ENCODE peak calls at places on chromosomes 4 and X, in seven cellular contexts. G is endodermal cell, K is keratinocyte, U is mesendoderm, D is astrocyte, B is PC-3, E is neuronal stem cell. Y is an unnamed sample.
A peak's percentile ranks its signal among the peaks of the same experiment; 100 is the strongest.

GRCh38 chr4:168842186-168842585 is 167.9 kb downstream of the CBR4 start:
- DNase-seq in G (no peak), K (no peak), U (no peak), D (no peak), B (no peak), E (no peak), Y (no peak)

GRCh38 chrX:48491809-48492208 is 15.8 kb downstream of the FTSJ1 start:
- DNase-seq in G (no peak), K (no peak), U (no peak), D (no peak), B (no peak), E (no peak), Y (no peak)

GRCh38 chr4:71867598-71867997 is 83.7 kb upstream of the GC start:
- DNase-seq in G (no peak), K (no peak), U (no peak), D (no peak), B (no peak), E (no peak), Y (no peak)

GRCh38 chrX:77502951-77503525 is 55.8 kb downstream of the FGF16 start:
- DNase-seq in G (no peak), K (no peak), U (no peak), D (no peak), B (no peak), E (no peak), Y (no peak)

GRCh38 chr4:78265006-78265405 is 207.9 kb downstream of the FRAS1 start:
- DNase-seq in G (no peak), K (no peak), U (no peak), D (no peak), B (no peak), E (no peak), Y (no peak)

GRCh38 chr4:138911903-138912713 is 103.5 kb upstream of the NOCT start:
- DNase-seq in G (no peak), K (no peak), U (no peak), D (no peak), B (peak; percentile 61), E (no peak), Y (peak; percentile 50)

GRCh38 chr4:8905236-8905772 is 33.7 kb upstream of the HMX1 start:
- DNase-seq in G (peak; percentile 17), K (no peak), U (no peak), D (no peak), B (no peak), E (no peak), Y (no peak)

GRCh38 chr4:16995451-16995850 is 97.0 kb upstream of the LDB2 start:
- DNase-seq in G (peak; percentile 57), K (no peak), U (peak; percentile 76), D (no peak), B (no peak), E (no peak), Y (no peak)

GRCh38 chr4:87078987-87079469 is 141.4 kb downstream of the KLHL8 start:
- DNase-seq in G (no peak), K (no peak), U (no peak), D (peak; percentile 61), B (no peak), E (no peak), Y (no peak)
- H3K27ac ChIP-seq in G (no peak overlapping the region), K (peak overlapping the region; percentile 48), U (no peak overlapping the region), D (peak overlapping the region; percentile 40), B (no peak overlapping the region), E (no peak overlapping the region), Y (peak overlapping the region; percentile 52)

GRCh38 chrX:39065051-39065871 is 264.0 kb downstream of the MID1IP1 start:
- DNase-seq in G (peak; percentile 93), K (no peak), U (peak; percentile 93), D (no peak), B (no peak), E (peak; percentile 61), Y (no peak)
- H3K36me3 ChIP-seq in G (no peaks in the 10 kb centered on the region), K (no peaks in the 10 kb centered on the region), U (no peaks in the 10 kb centered on the region), D (no peaks in the 10 kb centered on the region), B (no peaks in the 10 kb centered on the region), E (no peaks in the 10 kb centered on the region), Y (no peaks in the 10 kb centered on the region)

GRCh38 chrX:66126671-66127070 is 37.4 kb upstream of the HEPH start:
- DNase-seq in G (no peak), K (no peak), U (no peak), D (no peak), B (no peak), E (no peak), Y (no peak)
- H3K9ac ChIP-seq in G (no peak overlapping the region), K (no peak overlapping the region), U (no peak overlapping the region), D (no peak overlapping the region), B (no peak overlapping the region), E (no peak overlapping the region), Y (no peak overlapping the region)

DNA sequence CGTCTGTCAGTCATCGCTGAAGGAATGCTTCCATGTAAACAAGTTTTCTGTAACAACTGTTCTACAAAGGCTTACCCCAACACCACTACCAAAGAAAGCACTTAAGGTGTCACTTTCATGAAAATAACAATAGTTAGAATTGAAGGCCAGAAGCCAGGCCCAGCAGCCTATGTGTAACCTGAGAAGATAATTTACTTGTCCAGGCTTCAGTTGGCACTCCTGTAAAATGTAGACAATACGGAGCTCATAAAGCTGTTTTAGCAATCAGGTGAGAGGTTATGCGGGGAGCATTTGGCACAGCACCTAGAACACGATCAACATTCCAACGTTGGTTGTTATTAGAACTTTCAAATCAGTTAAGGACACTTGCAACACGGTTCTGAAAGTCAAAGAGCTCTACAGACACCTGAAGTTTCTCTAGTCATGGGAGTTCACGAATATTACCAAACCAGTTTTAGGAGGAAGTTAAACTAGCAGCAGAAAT is 15.7 kb downstream of the ADGRA3 start:
- DNase-seq in G (no peak), K (no peak), U (no peak), D (no peak), B (peak; percentile 88), E (no peak), Y (peak; percentile 58)
- H3K27ac ChIP-seq in G (no peak overlapping the region), K (no peak overlapping the region), U (peak overlapping the region; percentile 18), D (no peak overlapping the region), B (no peak overlapping the region), E (no peak overlapping the region), Y (no peak overlapping the region)

DNA sequence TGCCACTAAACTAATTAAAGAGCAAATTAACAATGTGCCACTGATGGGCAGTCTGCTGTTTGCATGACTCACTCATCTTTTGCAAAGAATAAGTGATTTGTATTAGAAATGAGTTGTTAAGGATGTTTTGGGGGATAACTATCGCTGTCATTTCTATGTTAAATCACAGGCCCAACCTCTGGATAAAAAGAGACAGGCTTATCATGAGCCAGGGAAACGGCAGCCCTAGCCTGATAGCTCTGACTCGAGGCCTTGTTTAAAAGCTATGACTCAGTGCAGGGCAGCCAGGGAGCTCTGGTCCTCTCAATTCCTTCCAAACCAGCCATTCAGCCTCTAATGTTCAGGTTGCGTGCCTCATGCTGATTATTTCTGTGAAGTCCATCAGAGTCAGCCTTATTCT is 305.8 kb upstream of the HAND2 start:
- DNase-seq in G (peak; percentile 60), K (no peak), U (peak; percentile 62), D (peak; percentile 48), B (peak; percentile 23), E (peak; percentile 35), Y (no peak)
- H3K36me3 ChIP-seq in G (no peaks in the 10 kb centered on the region), K (no peaks in the 10 kb centered on the region), U (no peaks in the 10 kb centered on the region), D (no peaks in the 10 kb centered on the region), B (no peaks in the 10 kb centered on the region), E (no peaks in the 10 kb centered on the region), Y (no peaks in the 10 kb centered on the region)

DNA sequence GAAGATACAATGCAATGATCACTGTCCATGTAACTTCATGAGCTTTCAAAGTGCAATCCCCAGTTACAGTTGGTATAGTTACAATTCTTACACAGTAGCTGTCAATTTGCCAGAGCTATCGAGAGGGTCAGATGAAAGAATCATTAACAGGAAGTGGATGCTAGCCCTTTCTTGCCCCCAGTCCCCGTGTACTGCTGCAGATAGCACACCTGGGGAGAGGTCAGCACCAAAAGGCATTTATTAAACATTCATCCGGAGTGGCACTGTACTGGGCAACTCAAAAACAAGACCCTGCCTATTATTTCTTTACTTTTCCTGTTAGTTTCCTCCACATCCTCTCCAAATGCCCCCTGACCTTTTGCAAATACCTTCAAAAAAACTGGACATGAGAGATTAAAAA is 47.7 kb downstream of the SOD3 start:
- DNase-seq in G (no peak), K (no peak), U (no peak), D (no peak), B (no peak), E (no peak), Y (no peak)
- H3K9ac ChIP-seq in G (no peak overlapping the region), K (no peak overlapping the region), U (no peak overlapping the region), D (no peak overlapping the region), B (no peak overlapping the region), E (no peak overlapping the region), Y (no peak overlapping the region)

GRCh38 chr4:148442830-148443549 is 776 bp upstream of the NR3C2 start:
- DNase-seq in G (no peak), K (no peak), U (no peak), D (no peak), B (no peak), E (no peak), Y (no peak)
- H3K27ac ChIP-seq in G (no peak overlapping the region), K (no peak overlapping the region), U (no peak overlapping the region), D (no peak overlapping the region), B (no peak overlapping the region), E (no peak overlapping the region), Y (peak overlapping the region; percentile 84)